ENCODE peak calls at places on chromosomes 5 and 9, in four cellular contexts. A, G, C and D are unnamed samples.

GRCh38 chr9:119283118-119283794 is 86.0 kb downstream of the BRINP1 start:
- DNase-seq in A (peak), G (no peak), C (no peak), D (no peak)

GRCh38 chr5:78691073-78691960 is 42.7 kb upstream of the LHFPL2 start:
- DNase-seq in A (no peak), G (no peak), C (no peak), D (no peak)

GRCh38 chr5:138601444-138601843 is 26.2 kb upstream of the HSPA9 start:
- DNase-seq in A (peak), G (no peak), C (peak), D (no peak)

GRCh38 chr9:8012986-8013385 is 213.4 kb upstream of the DMAC1 start:
- DNase-seq in A (no peak), G (no peak), C (no peak), D (no peak)

GRCh38 chr5:78243639-78244038 is 50.9 kb downstream of the AP3B1 start:
- DNase-seq in A (peak), G (peak), C (peak), D (no peak)

GRCh38 chr5:26981750-26982149 is 56.6 kb downstream of the CDH9 start:
- DNase-seq in A (no peak), G (no peak), C (no peak), D (no peak)

GRCh38 chr9:135251996-135252760 is 164.7 kb downstream of the OLFM1 start:
- DNase-seq in A (no peak), G (no peak), C (no peak), D (no peak)

GRCh38 chr9:38047301-38048251 is 21.5 kb downstream of the SHB start:
- DNase-seq in A (peak), G (peak), C (peak), D (peak)

GRCh38 chr5:132475939-132476852 is 14.4 kb downstream of the IRF1 start:
- DNase-seq in A (no peak), G (no peak), C (no peak), D (no peak)

GRCh38 chr5:38258319-38259061 is at the start of gene EGFLAM:
- DNase-seq in A (peak), G (no peak), C (peak), D (no peak)

GRCh38 chr5:36070687-36071571 is 4.2 kb upstream of the UGT3A2 start:
- DNase-seq in A (no peak), G (no peak), C (no peak), D (no peak)